ENCODE peak calls at places on chromosomes 12 and 14, in seven cellular contexts. Y is body of pancreas, Z is bronchial epithelial cell, P is lower lobe of right lung, A is esophagus muscularis mucosa, X is BE2C, F is sigmoid colon. K is an unnamed sample.
A peak's percentile ranks its signal among the peaks of the same experiment; 100 is the strongest.

GRCh38 chr12:53538209-53538689 is 31.0 kb upstream of the NPFF start:
- DNase-seq in Y (peak; percentile 32), A (no peak), Z (peak; percentile 84), F (peak; percentile 73), P (no peak), X (no peak), K (peak; percentile 85)

GRCh38 chr12:68932123-68932700 is 759 bp downstream of the CPM start:
- DNase-seq in F (no peak), A (no peak), X (no peak), P (no peak), Z (no peak), Y (peak; percentile 17), K (no peak)

GRCh38 chr12:42237853-42238239 is 202 bp downstream of the YAF2 start:
- DNase-seq in P (peak; percentile 46), Y (no peak), Z (no peak), F (no peak), X (no peak), A (no peak), K (no peak)

GRCh38 chr12:3743803-3744202 is 9.1 kb downstream of the CRACR2A start:
- DNase-seq in Y (no peak), Z (no peak), P (no peak), F (no peak), X (no peak), A (no peak), K (peak; percentile 62)

GRCh38 chr12:76943004-76943403 is 64.2 kb upstream of the CSRP2 start:
- DNase-seq in P (no peak), Z (no peak), F (no peak), A (no peak), Y (no peak), X (no peak), K (peak; percentile 36)

GRCh38 chr12:11500222-11500860 is 105.0 kb upstream of the PRB2 start:
- DNase-seq in Z (peak; percentile 48), Y (peak; percentile 85), F (peak; percentile 86), A (no peak), P (peak; percentile 81), X (peak; percentile 44), K (peak; percentile 46)

GRCh38 chr12:107929436-107929835 is 154.9 kb downstream of the ASCL4 start:
- DNase-seq in Z (peak; percentile 28), Y (no peak), F (no peak), A (peak; percentile 80), X (peak; percentile 32), P (no peak), K (peak; percentile 31)

GRCh38 chr12:89745286-89745685 is 36.6 kb upstream of the ATP2B1 start:
- DNase-seq in F (no peak), P (no peak), Z (no peak), X (no peak), A (no peak), Y (no peak), K (no peak)

GRCh38 chr14:104562606-104563005 is 17.0 kb upstream of the C14orf180 start:
- DNase-seq in F (no peak), Z (no peak), X (no peak), Y (no peak), A (no peak), P (no peak), K (no peak)

GRCh38 chr14:99524091-99524661 is 43.0 kb downstream of the CCNK start:
- DNase-seq in A (no peak), Z (no peak), X (no peak), F (no peak), P (peak; percentile 46), Y (no peak), K (no peak)

GRCh38 chr14:90276627-90277367 is 20.4 kb downstream of the PSMC1 start:
- DNase-seq in Y (no peak), Z (peak; percentile 32), F (no peak), A (no peak), P (peak; percentile 70), X (peak; percentile 31), K (no peak)

GRCh38 chr14:105168496-105168978 is at the start of gene JAG2:
- DNase-seq in P (peak; percentile 78), X (peak; percentile 59), F (no peak), A (no peak), Y (peak; percentile 77), Z (peak; percentile 55), K (no peak)

GRCh38 chr12:27965411-27965810 is 7.1 kb downstream of the PTHLH start:
- DNase-seq in A (no peak), P (no peak), Z (peak; percentile 58), F (no peak), Y (no peak), X (no peak), K (peak; percentile 59)

GRCh38 chr12:91413591-91413990 is 231.0 kb upstream of the DCN start:
- DNase-seq in F (no peak), P (no peak), A (no peak), Z (peak; percentile 97), X (peak; percentile 38), Y (no peak), K (peak; percentile 48)

GRCh38 chr14:95498622-95499353 is 17.7 kb downstream of the SYNE3 start:
- DNase-seq in A (no peak), Y (no peak), P (no peak), X (peak; percentile 36), F (no peak), Z (no peak), K (no peak)

GRCh38 chr12:990308-990648 is 745 bp upstream of the ERC1 start:
- DNase-seq in Y (peak; percentile 73), A (peak; percentile 91), F (peak; percentile 88), Z (peak; percentile 35), X (peak; percentile 69), P (peak; percentile 83), K (peak; percentile 62)

GRCh38 chr12:98253207-98253606 is 262.2 kb upstream of the TMPO start:
- DNase-seq in P (no peak), Z (no peak), Y (no peak), A (no peak), F (no peak), X (no peak), K (no peak)

GRCh38 chr12:2783936-2784600 is 10.7 kb upstream of the FKBP4 start:
- DNase-seq in Y (peak; percentile 75), A (no peak), Z (peak; percentile 22), F (peak; percentile 79), P (peak; percentile 81), X (peak; percentile 71), K (peak; percentile 23)

GRCh38 chr14:62497708-62498107 is 547.5 kb downstream of the KCNH5 start:
- DNase-seq in F (no peak), X (no peak), Z (no peak), P (no peak), Y (no peak), A (no peak), K (no peak)

GRCh38 chr14:30779210-30779609 is 95.1 kb upstream of the COCH start:
- DNase-seq in F (no peak), X (no peak), A (no peak), Z (peak; percentile 51), Y (no peak), P (no peak), K (no peak)

GRCh38 chr14:104091927-104092771 is 6.6 kb downstream of the ASPG start:
- DNase-seq in Z (no peak), Y (peak; percentile 10), A (no peak), X (peak; percentile 7), F (no peak), P (peak; percentile 40), K (no peak)

GRCh38 chr14:53412819-53413664 is 259.9 kb upstream of the DDHD1 start:
- DNase-seq in F (no peak), Z (peak; percentile 85), Y (no peak), P (no peak), X (peak; percentile 20), A (no peak), K (no peak)
- TF ChIP-seq CTCF in F (no peak), Z (peak; percentile 75), Y (peak; percentile 17), P (no peak), X (peak; percentile 66), A (no peak), K (peak; percentile 56)

DNA sequence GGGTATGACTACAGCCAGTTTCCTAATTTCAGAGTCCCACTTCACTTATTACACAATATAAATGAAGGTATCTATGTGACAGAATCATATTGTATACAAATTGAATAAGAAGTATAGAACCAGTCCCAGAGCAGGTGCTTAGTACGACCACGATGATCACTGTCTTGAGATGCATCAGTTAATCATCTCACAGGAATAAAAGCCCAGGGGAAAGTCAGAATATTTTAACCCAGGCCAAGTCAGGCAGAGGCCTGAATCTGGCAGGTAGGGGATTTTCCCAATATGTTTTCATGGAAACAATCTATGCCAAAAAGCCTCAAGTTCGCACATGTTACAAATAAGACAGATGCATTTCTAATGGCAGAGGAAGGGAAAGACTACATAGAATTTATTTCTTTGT is 758.4 kb downstream of the BCL11B start:
- DNase-seq in X (no peak), P (no peak), F (no peak), Y (no peak), Z (peak; percentile 15), A (peak; percentile 66), K (no peak)
- H3K4me3 ChIP-seq in X (no peak overlapping the region), P (no peak overlapping the region), F (no peak overlapping the region), Y (no peak overlapping the region), Z (no peak overlapping the region), A (no peak overlapping the region), K (no peak overlapping the region)

GRCh38 chr14:102316746-102317563 is 2.6 kb upstream of the ZNF839 start:
- DNase-seq in P (peak; percentile 94), Y (peak; percentile 96), F (peak; percentile 97), X (peak; percentile 90), A (peak; percentile 99), Z (peak; percentile 75), K (peak; percentile 91)
- TF ChIP-seq CTCF in P (peak; percentile 82), Y (peak; percentile 80), F (peak; percentile 74), X (peak; percentile 78), A (peak; percentile 89), Z (peak; percentile 85), K (peak; percentile 66)

DNA sequence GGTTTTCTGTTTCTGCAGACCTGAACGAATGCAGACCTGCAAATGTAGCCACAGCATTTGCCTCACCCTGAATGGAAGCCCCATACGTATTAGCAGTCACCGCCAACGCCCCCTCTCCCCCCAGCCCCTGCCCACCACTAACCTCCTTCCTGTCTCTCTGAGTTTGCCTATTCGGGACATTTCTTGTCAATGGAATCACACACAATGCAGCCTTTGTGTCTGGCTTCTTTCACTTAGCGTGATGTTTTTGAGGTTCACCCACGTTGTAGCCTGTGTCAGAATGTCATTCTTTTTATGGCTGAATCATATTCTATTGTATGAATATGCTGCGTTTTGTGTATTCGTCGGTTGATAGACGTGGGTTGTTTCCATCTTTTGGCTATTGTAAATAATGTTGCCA is 178.6 kb downstream of the AACS start:
- DNase-seq in F (no peak), P (no peak), X (no peak), A (no peak), Y (no peak), Z (no peak), K (no peak)
- H3K4me3 ChIP-seq in F (no peak overlapping the region), P (no peak overlapping the region), X (no peak overlapping the region), A (no peak overlapping the region), Y (no peak overlapping the region), Z (no peak overlapping the region), K (no peak overlapping the region)

DNA sequence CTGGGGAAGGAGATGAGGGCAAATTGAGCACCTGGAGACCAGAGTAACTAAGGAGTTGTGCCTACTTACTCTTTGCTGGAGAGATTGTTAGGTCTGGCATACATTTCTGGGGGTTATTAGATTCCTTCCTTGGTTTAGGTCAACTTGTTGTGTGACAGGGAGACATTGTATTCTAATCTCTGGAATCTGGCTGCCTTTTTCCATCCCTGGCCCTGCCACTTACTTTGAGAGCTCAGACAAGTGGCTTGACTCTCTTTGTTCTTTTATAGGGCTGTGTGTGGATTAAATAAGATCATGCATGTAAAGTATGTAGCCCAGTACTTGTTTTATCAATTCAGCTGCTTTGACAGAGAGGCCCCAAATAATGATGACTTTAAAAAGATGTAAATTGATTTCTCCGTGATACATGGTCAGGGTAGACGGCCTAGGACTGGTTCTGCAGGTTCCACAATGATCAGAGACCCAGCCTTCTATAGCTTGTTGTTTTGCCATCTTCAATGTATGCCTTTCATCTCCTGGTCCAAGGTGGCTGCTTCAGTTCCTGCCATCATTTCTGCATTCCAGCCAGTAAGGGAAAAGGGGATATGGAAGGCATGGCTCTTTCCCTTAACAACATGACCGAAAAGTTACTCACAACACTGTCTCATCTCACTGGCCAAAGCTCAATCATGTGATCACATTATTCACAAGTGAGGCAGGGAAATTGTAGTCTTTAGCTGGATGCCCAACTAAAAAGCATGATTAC is 72.6 kb downstream of the CHST11 start:
- DNase-seq in Y (no peak), X (no peak), A (no peak), Z (no peak), F (no peak), P (no peak), K (no peak)
- TF ChIP-seq CTCF in Y (no peak), X (no peak), A (no peak), Z (no peak), F (no peak), P (no peak), K (no peak)